ENCODE peak calls at places on chromosomes 7 and 10, in eight cellular contexts. A is brain microvascular endothelial cell; R is anterior cingulate cortex; F is RWPE1; S is type B pancreatic cell; T is kidney glomerular epithelial cell; D is spleen; B is stimulated activated CD4-positive, alpha-beta T cell treated with anti-CD3 and anti-CD28 coated beads, Interleukin-1b, Interleukin-23, amount 100 ng/mL, for 1 hour. L is an unnamed sample.

GRCh38 chr10:62582804-62583208 is 208.6 kb downstream of the ZNF365 start:
- DNase-seq in A (peak; percentile 97), R (no peak), F (peak; percentile 20), S (no peak), T (peak; percentile 6), D (no peak), B (no peak), L (peak; percentile 80)

GRCh38 chr7:107948645-107949442 is 54.1 kb downstream of the LAMB1 start:
- DNase-seq in A (peak; percentile 93), R (no peak), F (peak; percentile 79), S (no peak), T (peak; percentile 88), D (no peak), B (no peak), L (no peak)

GRCh38 chr10:75297021-75297599 is 61.4 kb upstream of the COMTD1 start:
- DNase-seq in A (no peak), R (no peak), F (no peak), S (no peak), T (no peak), D (no peak), B (no peak), L (no peak)

GRCh38 chr10:63544418-63544817 is 23.2 kb downstream of the REEP3 start:
- DNase-seq in A (no peak), R (no peak), F (no peak), S (no peak), T (no peak), D (no peak), B (no peak), L (no peak)

GRCh38 chr7:15555385-15555859 is 6.4 kb downstream of the AGMO start:
- DNase-seq in A (peak; percentile 24), R (no peak), F (no peak), S (no peak), T (peak; percentile 45), D (no peak), B (no peak), L (no peak)

GRCh38 chr7:10908600-10908999 is 65.1 kb upstream of the PHF14 start:
- DNase-seq in A (no peak), R (no peak), F (no peak), S (no peak), T (no peak), D (no peak), B (no peak), L (no peak)

GRCh38 chr10:113073549-113074189 is 123.6 kb downstream of the TCF7L2 start:
- DNase-seq in A (peak; percentile 96), R (no peak), F (peak; percentile 91), S (no peak), T (peak; percentile 99), D (peak; percentile 53), B (no peak), L (peak; percentile 91)

GRCh38 chr10:30786131-30786530 is 156.6 kb upstream of the LYZL2 start:
- DNase-seq in A (no peak), R (no peak), F (no peak), S (no peak), T (no peak), D (no peak), B (no peak), L (no peak)

GRCh38 chr7:94333810-94334209 is 60.9 kb upstream of the COL1A2 start:
- DNase-seq in A (no peak), R (no peak), F (no peak), S (no peak), T (no peak), D (no peak), B (no peak), L (no peak)

GRCh38 chr7:104643587-104644217 is 315.3 kb downstream of the LHFPL3 start:
- DNase-seq in A (peak; percentile 13), R (no peak), F (peak; percentile 13), S (no peak), T (peak; percentile 3), D (no peak), B (no peak), L (no peak)

GRCh38 chr10:50511512-50512213 is 112.1 kb downstream of the SGMS1 start:
- DNase-seq in A (peak; percentile 47), R (no peak), F (no peak), S (no peak), T (no peak), D (no peak), B (no peak), L (no peak)

GRCh38 chr10:86252573-86252972 is 114.0 kb downstream of the GRID1 start:
- DNase-seq in A (no peak), R (no peak), F (no peak), S (no peak), T (no peak), D (no peak), B (no peak), L (no peak)

GRCh38 chr7:123120286-123120685 is 79.5 kb downstream of the SLC13A1 start:
- DNase-seq in A (peak; percentile 10), R (no peak), F (no peak), S (no peak), T (peak; percentile 77), D (no peak), B (no peak), L (no peak)

GRCh38 chr10:58807631-58808024 is 295.0 kb downstream of the BICC1 start:
- DNase-seq in A (no peak), R (no peak), F (peak; percentile 45), S (no peak), T (no peak), D (no peak), B (no peak), L (peak; percentile 65)

GRCh38 chr7:99180067-99180650 is 27.8 kb downstream of the KPNA7 start:
- DNase-seq in A (no peak), R (no peak), F (no peak), S (no peak), T (no peak), D (no peak), B (no peak), L (no peak)

GRCh38 chr10:61757525-61758397 is 95.0 kb downstream of the CABCOCO1 start:
- DNase-seq in A (peak; percentile 70), R (no peak), F (no peak), S (no peak), T (peak; percentile 65), D (no peak), B (no peak), L (no peak)

GRCh38 chr7:18425873-18426520 is 69.6 kb upstream of the HDAC9 start:
- DNase-seq in A (no peak), R (no peak), F (no peak), S (no peak), T (no peak), D (no peak), B (no peak), L (no peak)

GRCh38 chr10:9992656-9993055 is 1025.0 kb upstream of the CELF2 start:
- DNase-seq in A (no peak), R (no peak), F (no peak), S (no peak), T (no peak), D (no peak), B (no peak), L (no peak)

GRCh38 chr7:133484135-133484534 is 231.3 kb downstream of the EXOC4 start:
- DNase-seq in A (no peak), R (no peak), F (peak; percentile 43), S (no peak), T (no peak), D (no peak), B (no peak), L (no peak)

GRCh38 chr10:62805139-62806092 is 896 bp downstream of the ADO start:
- DNase-seq in A (peak; percentile 29), R (peak; percentile 53), F (peak; percentile 42), S (no peak), T (peak; percentile 34), D (peak; percentile 93), B (no peak), L (no peak)

GRCh38 chr10:21989453-21990154 is 13.9 kb downstream of the DNAJC1 start:
- DNase-seq in A (peak; percentile 48), R (peak; percentile 33), F (peak; percentile 52), S (no peak), T (no peak), D (no peak), B (no peak), L (no peak)

GRCh38 chr7:101916041-101916800 is 98.8 kb downstream of the CUX1 start:
- DNase-seq in A (no peak), R (no peak), F (no peak), S (no peak), T (no peak), D (peak; percentile 33), B (no peak), L (no peak)

GRCh38 chr10:43082087-43082486 is 5.2 kb downstream of the RET start:
- DNase-seq in A (no peak), R (no peak), F (no peak), S (no peak), T (no peak), D (no peak), B (no peak), L (no peak)

GRCh38 chr7:114047889-114048288 is 129.1 kb upstream of the PPP1R3A start:
- DNase-seq in A (peak; percentile 60), R (no peak), F (peak; percentile 4), S (no peak), T (no peak), D (no peak), B (no peak), L (no peak)

GRCh38 chr7:121107923-121108498 is 119.5 kb downstream of the CPED1 start:
- DNase-seq in A (peak; percentile 44), R (no peak), F (peak; percentile 38), S (no peak), T (peak; percentile 68), D (no peak), B (no peak), L (peak; percentile 68)

GRCh38 chr10:30865141-30865926 is 166.3 kb downstream of the ZNF438 start:
- DNase-seq in A (no peak), R (no peak), F (no peak), S (no peak), T (no peak), D (no peak), B (no peak), L (no peak)

L was measured in HFF-Myc.